ENCODE peak calls at places on chromosomes 16 and 17, in seven cellular contexts. U is iPS-NIHi11; E is stimulated activated CD8-positive, alpha-beta memory T cell treated with anti-CD3 and anti-CD28 coated beads, Interleukin-4, amount 100 ng/mL, for 4 hours; D is renal cortical epithelial cell; Z is activated CD4-positive, alpha-beta T cell treated with anti-CD3 and anti-CD28 coated beads for 48 hours; O is NCI-H524; F is effector CD4-positive, alpha-beta T cell. T is an unnamed sample.

GRCh38 chr17:79822583-79823124 is 16.6 kb downstream of the CBX4 start:
- DNase-seq in U (no peak), E (no peak), D (no peak), Z (no peak), O (no peak), F (no peak), T (no peak)

GRCh38 chr16:3576211-3576610 is 992 bp downstream of the NLRC3 start:
- DNase-seq in U (no peak), E (no peak), D (no peak), Z (peak; percentile 27), O (no peak), F (peak; percentile 14), T (peak; percentile 40)

GRCh38 chr17:17077861-17078732 is 35.8 kb downstream of the MPRIP start:
- DNase-seq in U (no peak), E (no peak), D (no peak), Z (no peak), O (no peak), F (no peak), T (no peak)

GRCh38 chr16:4385066-4385788 is 13.6 kb downstream of the VASN start:
- DNase-seq in U (no peak), E (no peak), D (no peak), Z (no peak), O (no peak), F (no peak), T (no peak)

GRCh38 chr17:82434216-82434565 is 15.8 kb upstream of the OGFOD3 start:
- DNase-seq in U (no peak), E (no peak), D (no peak), Z (no peak), O (no peak), F (no peak), T (no peak)

GRCh38 chr17:22158364-22158763 is 466.0 kb downstream of the KCNJ18 start:
- DNase-seq in U (no peak), E (no peak), D (no peak), Z (no peak), O (no peak), F (no peak), T (no peak)

GRCh38 chr16:81901483-81901882 is 109.8 kb downstream of the SDR42E1 start:
- DNase-seq in U (no peak), E (no peak), D (no peak), Z (no peak), O (no peak), F (no peak), T (no peak)

GRCh38 chr16:24539850-24540484 is 601 bp downstream of the RBBP6 start:
- DNase-seq in U (peak; percentile 58), E (peak; percentile 16), D (no peak), Z (peak; percentile 60), O (no peak), F (peak; percentile 35), T (peak; percentile 64)

GRCh38 chr16:64311241-64311640 is 810.6 kb downstream of the CDH11 start:
- DNase-seq in U (no peak), E (no peak), D (peak; percentile 91), Z (no peak), O (no peak), F (no peak), T (no peak)

GRCh38 chr16:64375386-64375980 is 746.4 kb downstream of the CDH11 start:
- DNase-seq in U (no peak), E (no peak), D (no peak), Z (no peak), O (no peak), F (no peak), T (no peak)

GRCh38 chr16:82263456-82264159 is 93.6 kb upstream of the MPHOSPH6 start:
- DNase-seq in U (peak; percentile 71), E (peak; percentile 3), D (peak; percentile 26), Z (peak; percentile 61), O (peak; percentile 23), F (peak; percentile 40), T (no peak)

GRCh38 chr16:2078096-2078495 is 30.3 kb downstream of the TSC2 start:
- DNase-seq in U (no peak), E (no peak), D (no peak), Z (no peak), O (no peak), F (no peak), T (no peak)

GRCh38 chr16:58433569-58433951 is 41.3 kb downstream of the GINS3 start:
- DNase-seq in U (no peak), E (no peak), D (no peak), Z (no peak), O (no peak), F (no peak), T (no peak)

GRCh38 chr16:75535901-75536300 is at the start of gene CHST5:
- DNase-seq in U (no peak), E (no peak), D (no peak), Z (no peak), O (no peak), F (no peak), T (no peak)